ENCODE peak calls at places on chromosomes 13 and 19, in seven cellular contexts. G is esophagus muscularis mucosa, I is breast epithelium, H is HCT116, J is HL-60, Z is transverse colon, F is GM23338. R is an unnamed sample.

GRCh38 chr19:720691-721160 is 12.0 kb downstream of the PALM start:
- DNase-seq in J (no peak), F (peak; percentile 51), I (no peak), Z (no peak), H (no peak), G (no peak), R (no peak)

GRCh38 chr13:44676534-44676933 is 100.4 kb upstream of the TSC22D1 start:
- DNase-seq in I (no peak), J (no peak), H (no peak), G (no peak), Z (no peak), F (no peak), R (no peak)

GRCh38 chr13:25729201-25729600 is 322.6 kb downstream of the SHISA2 start:
- DNase-seq in I (no peak), J (no peak), G (no peak), F (no peak), Z (no peak), H (no peak), R (no peak)

GRCh38 chr19:18437481-18438330 is at the start of gene ISYNA1:
- DNase-seq in G (no peak), H (no peak), F (peak; percentile 79), J (no peak), Z (peak; percentile 62), I (peak; percentile 56), R (peak; percentile 62)

GRCh38 chr19:12834418-12834943 is at the start of gene RTBDN:
- DNase-seq in F (peak; percentile 71), Z (no peak), H (no peak), I (no peak), G (no peak), J (no peak), R (no peak)

GRCh38 chr13:83883061-83883523 is 818 bp upstream of the SLITRK1 start:
- DNase-seq in G (no peak), J (no peak), I (no peak), H (no peak), F (peak; percentile 58), Z (no peak), R (no peak)

GRCh38 chr13:23673867-23674605 is 103.8 kb downstream of the TNFRSF19 start:
- DNase-seq in F (no peak), G (peak; percentile 47), Z (no peak), J (no peak), I (no peak), H (no peak), R (no peak)

GRCh38 chr13:46342538-46342937 is 44.5 kb downstream of the RUBCNL start:
- DNase-seq in H (no peak), F (no peak), G (no peak), J (no peak), Z (no peak), I (no peak), R (no peak)

GRCh38 chr19:33448159-33448516 is 73.5 kb downstream of the PEPD start:
- DNase-seq in F (no peak), J (no peak), I (no peak), H (no peak), Z (no peak), G (no peak), R (no peak)

GRCh38 chr13:43786766-43787517 is at the start of gene ENOX1:
- DNase-seq in I (no peak), Z (peak; percentile 38), J (peak; percentile 33), H (peak; percentile 34), F (peak; percentile 77), G (peak; percentile 92), R (peak; percentile 49)

GRCh38 chr19:10502524-10503001 is 593 bp downstream of the KEAP1 start:
- DNase-seq in G (peak; percentile 96), J (peak; percentile 95), F (peak; percentile 91), Z (peak; percentile 95), H (peak; percentile 79), I (peak; percentile 85), R (peak; percentile 96)

GRCh38 chr19:5696196-5697021 is 6.3 kb downstream of the RPL36 start:
- DNase-seq in J (no peak), Z (no peak), H (no peak), F (peak; percentile 0), G (no peak), I (no peak), R (no peak)
- H3K27ac ChIP-seq in J (no peak overlapping the region), Z (no peak overlapping the region), H (peak overlapping the region; percentile 31), F (no peak overlapping the region), G (no peak overlapping the region), I (no peak overlapping the region), R (no peak overlapping the region)

GRCh38 chr19:46639356-46640061 is 3.5 kb upstream of the GNG8 start:
- DNase-seq in G (no peak), J (peak; percentile 36), F (peak; percentile 74), I (no peak), H (no peak), Z (peak; percentile 48), R (no peak)
- TF ChIP-seq POLR2AphosphoS5 in G (peak; percentile 80), J (no peak), F (peak; percentile 71), I (no peak), H (no peak), Z (peak; percentile 74), R (no peak)

GRCh38 chr13:113941571-113942191 is 32.2 kb downstream of the C13orf46 start:
- DNase-seq in G (no peak), J (no peak), H (no peak), I (no peak), F (no peak), Z (no peak), R (no peak)
- H3K27ac ChIP-seq in G (no peak overlapping the region), J (no peak overlapping the region), H (no peak overlapping the region), I (no peak overlapping the region), F (no peak overlapping the region), Z (no peak overlapping the region), R (no peak overlapping the region)

GRCh38 chr19:15107056-15108010 is at the start of gene SYDE1:
- DNase-seq in H (no peak), G (no peak), Z (no peak), F (peak; percentile 92), I (peak; percentile 39), J (no peak), R (no peak)
- TF ChIP-seq POLR2AphosphoS5 in H (no peak), G (no peak), Z (no peak), F (peak; percentile 54), I (peak; percentile 10), J (no peak), R (no peak)

GRCh38 chr19:3380829-3381228 is 14.4 kb downstream of the NFIC start:
- DNase-seq in I (no peak), Z (no peak), H (no peak), G (no peak), F (no peak), J (no peak), R (no peak)
- H3K27ac ChIP-seq in I (peak overlapping the region; percentile 43), Z (peak overlapping the region; percentile 89), H (peak overlapping the region; percentile 57), G (peak overlapping the region; percentile 100), F (no peak overlapping the region), J (no peak overlapping the region), R (no peak overlapping the region)

DNA sequence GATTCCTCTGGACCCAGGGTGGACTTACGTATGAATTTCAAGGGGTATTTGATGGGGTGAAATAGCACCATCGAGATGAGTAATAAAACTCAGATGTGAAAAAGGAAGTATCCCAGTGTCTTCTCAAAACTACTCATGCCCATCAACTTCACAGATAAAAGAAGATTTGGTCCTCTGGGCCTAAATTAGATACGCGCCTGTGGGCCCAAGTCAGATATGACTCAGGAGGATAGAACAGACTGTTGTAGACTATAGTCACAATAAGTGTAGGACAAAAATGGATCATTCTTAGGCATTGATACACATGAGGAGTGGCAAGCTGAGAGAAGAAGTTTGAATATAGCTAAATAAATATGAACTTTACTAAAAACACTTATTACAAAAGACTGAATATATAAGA is 2438.8 kb downstream of the PCDH9 start:
- DNase-seq in Z (no peak), J (no peak), I (no peak), F (no peak), G (no peak), H (no peak), R (no peak)
- TF ChIP-seq POLR2AphosphoS5 in Z (no peak), J (no peak), I (no peak), F (no peak), G (no peak), H (no peak), R (no peak)

GRCh38 chr13:110499621-110500281 is 61.8 kb downstream of the RAB20 start:
- DNase-seq in G (no peak), J (no peak), I (no peak), H (no peak), F (no peak), Z (no peak), R (no peak)
- H3K27ac ChIP-seq in G (no peak overlapping the region), J (no peak overlapping the region), I (no peak overlapping the region), H (no peak overlapping the region), F (no peak overlapping the region), Z (no peak overlapping the region), R (no peak overlapping the region)

DNA sequence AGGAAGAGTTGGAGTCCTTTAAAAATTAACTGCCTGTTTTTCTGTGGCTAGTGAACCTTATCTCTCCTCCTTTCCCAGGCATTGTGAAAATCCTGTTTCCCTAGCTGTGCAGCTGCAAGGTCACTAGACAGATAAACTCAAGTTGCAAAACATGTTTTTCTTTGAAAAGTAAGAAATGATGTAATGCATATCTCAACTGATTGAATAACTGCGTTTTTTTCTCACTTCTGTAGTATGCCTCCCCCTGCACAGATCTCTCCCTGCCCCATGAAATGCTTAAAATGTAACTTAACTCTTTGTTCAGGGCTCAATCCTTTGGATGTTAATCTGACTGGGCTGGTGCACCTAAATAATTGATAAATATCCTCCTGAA is 27.7 kb upstream of the CYSLTR2 start:
- DNase-seq in J (peak; percentile 91), H (no peak), Z (no peak), I (no peak), G (peak; percentile 62), F (no peak), R (no peak)
- TF ChIP-seq POLR2AphosphoS5 in J (peak; percentile 85), H (no peak), Z (no peak), I (no peak), G (no peak), F (no peak), R (no peak)